ENCODE peak calls at places on chromosomes 1 and 21, in six cellular contexts. One of them, this sample, is unnamed.

GRCh38 chr1:178011864-178012476 is 42.1 kb upstream of the SEC16B start:
- DNase-seq in GM12878: no peak
- DNase-seq in H1: no peak
- DNase-seq in K562: no peak
- DNase-seq in GM12892: no peak
- DNase-seq in HepG2: no peak
- DNase-seq in this sample: no peak

GRCh38 chr1:115647507-115647906 is 5.7 kb downstream of the VANGL1 start:
- DNase-seq in GM12878: no peak
- DNase-seq in HepG2: no peak
- DNase-seq in GM12892: no peak
- DNase-seq in H1: no peak
- DNase-seq in K562: peak
- DNase-seq in this sample: no peak

GRCh38 chr1:227999056-227999930 is 7.5 kb upstream of the WNT3A start:
- DNase-seq in H1: peak
- DNase-seq in GM12878: peak
- DNase-seq in GM12892: peak
- DNase-seq in K562: peak
- DNase-seq in HepG2: peak
- DNase-seq in this sample: peak

GRCh38 chr1:205261946-205262668 is 34.4 kb downstream of the TMCC2 start:
- DNase-seq in HepG2: no peak
- DNase-seq in GM12892: no peak
- DNase-seq in GM12878: no peak
- DNase-seq in H1: no peak
- DNase-seq in K562: no peak
- DNase-seq in this sample: no peak

GRCh38 chr21:45580181-45580575 is 37.9 kb upstream of the SLC19A1 start:
- DNase-seq in K562: no peak
- DNase-seq in H1: peak
- DNase-seq in GM12878: no peak
- DNase-seq in HepG2: no peak
- DNase-seq in GM12892: no peak
- DNase-seq in this sample: no peak

GRCh38 chr21:16815228-16815627 is 697.6 kb upstream of the CXADR start:
- DNase-seq in HepG2: no peak
- DNase-seq in GM12892: no peak
- DNase-seq in H1: no peak
- DNase-seq in GM12878: no peak
- DNase-seq in K562: no peak
- DNase-seq in this sample: no peak

GRCh38 chr1:3649342-3650247 is at the start of gene WRAP73:
- DNase-seq in GM12892: peak
- DNase-seq in GM12878: peak
- DNase-seq in H1: peak
- DNase-seq in K562: peak
- DNase-seq in HepG2: peak
- DNase-seq in this sample: peak

GRCh38 chr1:65979145-65979544 is 186.4 kb downstream of the PDE4B start:
- DNase-seq in H1: no peak
- DNase-seq in HepG2: no peak
- DNase-seq in GM12892: no peak
- DNase-seq in GM12878: no peak
- DNase-seq in K562: no peak
- DNase-seq in this sample: no peak

GRCh38 chr1:228374711-228375577 is 31.7 kb downstream of the TRIM11 start:
- DNase-seq in K562: no peak
- DNase-seq in H1: no peak
- DNase-seq in GM12892: peak
- DNase-seq in GM12878: no peak
- DNase-seq in HepG2: no peak
- DNase-seq in this sample: no peak

GRCh38 chr1:205438213-205439158 is 16.6 kb upstream of the LEMD1 start:
- DNase-seq in GM12878: no peak
- DNase-seq in K562: peak
- DNase-seq in H1: peak
- DNase-seq in GM12892: no peak
- DNase-seq in HepG2: peak
- DNase-seq in this sample: no peak

DNA sequence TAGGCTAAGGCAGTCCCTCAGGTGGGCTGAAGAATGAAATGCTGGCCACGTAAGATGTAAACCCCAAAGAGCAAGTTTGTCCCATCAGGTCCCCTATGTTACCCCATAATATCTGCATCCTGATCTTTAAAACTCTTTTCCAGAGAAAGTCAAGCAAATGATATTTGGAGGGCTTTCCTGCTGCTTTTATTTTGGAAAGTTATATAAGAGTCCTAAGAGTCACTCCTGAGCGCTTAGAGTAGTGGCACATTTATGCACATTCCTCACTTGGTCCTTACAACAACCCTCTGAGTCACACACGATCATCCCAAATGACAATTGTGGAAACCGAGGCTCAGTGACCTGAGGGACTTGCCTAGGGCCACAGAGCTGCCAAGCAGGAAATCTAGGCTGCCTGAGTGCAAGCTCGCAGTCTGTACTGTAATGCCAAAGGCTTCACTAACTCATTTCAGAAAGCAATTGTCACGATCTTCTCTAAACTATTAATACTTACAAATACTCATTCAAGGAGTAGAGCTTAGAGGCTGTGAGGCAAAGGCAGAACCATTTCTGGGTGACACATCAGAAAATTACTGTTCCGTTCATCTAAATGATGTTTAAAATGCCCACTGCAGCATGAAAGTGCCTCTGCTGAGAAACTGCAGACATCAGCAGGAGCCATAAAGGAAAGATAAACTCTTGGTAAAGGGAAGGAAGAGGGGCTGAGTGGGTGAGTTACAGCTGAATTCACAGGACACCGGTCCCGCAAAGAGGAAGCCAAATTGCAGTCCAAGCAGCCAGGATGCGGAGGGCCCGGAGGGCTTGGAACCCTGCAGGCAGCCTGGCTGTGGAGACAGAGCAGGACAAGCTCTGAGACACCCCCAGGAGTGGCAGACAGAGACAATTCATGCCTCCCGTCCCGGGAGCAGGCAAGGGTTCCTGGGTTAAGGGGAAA is 30.8 kb downstream of the CAPZB start:
- DNase-seq in GM12892: no peak
- DNase-seq in H1: no peak
- DNase-seq in GM12878: no peak
- DNase-seq in K562: no peak
- DNase-seq in HepG2: no peak
- DNase-seq in this sample: no peak
- TF ChIP-seq TAF1 in GM12892: no peak
- TF ChIP-seq TAF1 in H1: no peak
- TF ChIP-seq TAF1 in GM12878: no peak
- TF ChIP-seq TAF1 in K562: no peak
- TF ChIP-seq TAF1 in HepG2: no peak
- TF ChIP-seq TAF1 in this sample: no peak

GRCh38 chr1:21314797-21315396 is 24.6 kb upstream of the ECE1 start:
- DNase-seq in K562: no peak
- DNase-seq in GM12878: no peak
- DNase-seq in HepG2: no peak
- DNase-seq in H1: no peak
- DNase-seq in GM12892: no peak
- DNase-seq in this sample: no peak

GRCh38 chr1:21313146-21313885 is 23.1 kb upstream of the ECE1 start:
- DNase-seq in HepG2: no peak
- DNase-seq in GM12878: no peak
- DNase-seq in H1: no peak
- DNase-seq in GM12892: no peak
- DNase-seq in K562: no peak
- DNase-seq in this sample: no peak

GRCh38 chr1:21313886-21314796 is 23.9 kb upstream of the ECE1 start:
- DNase-seq in GM12892: no peak
- DNase-seq in GM12878: no peak
- DNase-seq in HepG2: no peak
- DNase-seq in H1: no peak
- DNase-seq in K562: no peak
- DNase-seq in this sample: no peak

GRCh38 chr1:21311016-21311415 is 20.8 kb upstream of the ECE1 start:
- DNase-seq in HepG2: peak
- DNase-seq in K562: no peak
- DNase-seq in GM12878: no peak
- DNase-seq in H1: no peak
- DNase-seq in GM12892: no peak
- DNase-seq in this sample: no peak

GRCh38 chr1:21312407-21312992 is 22.2 kb upstream of the ECE1 start:
- DNase-seq in HepG2: peak
- DNase-seq in GM12878: no peak
- DNase-seq in GM12892: no peak
- DNase-seq in H1: no peak
- DNase-seq in K562: no peak
- DNase-seq in this sample: no peak
- TF ChIP-seq POLR2A in HepG2: no peak
- TF ChIP-seq POLR2A in GM12878: no peak
- TF ChIP-seq POLR2A in GM12892: no peak
- TF ChIP-seq POLR2A in H1: no peak
- TF ChIP-seq POLR2A in K562: no peak
- TF ChIP-seq POLR2A in this sample: no peak

GRCh38 chr1:247334378-247335133 is 2.9 kb upstream of the ZNF496 start:
- DNase-seq in HepG2: no peak
- DNase-seq in K562: no peak
- DNase-seq in H1: no peak
- DNase-seq in GM12892: no peak
- DNase-seq in GM12878: no peak
- DNase-seq in this sample: no peak
- TF ChIP-seq TAF1 in HepG2: no peak
- TF ChIP-seq TAF1 in K562: no peak
- TF ChIP-seq TAF1 in H1: no peak
- TF ChIP-seq TAF1 in GM12892: no peak
- TF ChIP-seq TAF1 in GM12878: no peak
- TF ChIP-seq TAF1 in this sample: no peak

DNA sequence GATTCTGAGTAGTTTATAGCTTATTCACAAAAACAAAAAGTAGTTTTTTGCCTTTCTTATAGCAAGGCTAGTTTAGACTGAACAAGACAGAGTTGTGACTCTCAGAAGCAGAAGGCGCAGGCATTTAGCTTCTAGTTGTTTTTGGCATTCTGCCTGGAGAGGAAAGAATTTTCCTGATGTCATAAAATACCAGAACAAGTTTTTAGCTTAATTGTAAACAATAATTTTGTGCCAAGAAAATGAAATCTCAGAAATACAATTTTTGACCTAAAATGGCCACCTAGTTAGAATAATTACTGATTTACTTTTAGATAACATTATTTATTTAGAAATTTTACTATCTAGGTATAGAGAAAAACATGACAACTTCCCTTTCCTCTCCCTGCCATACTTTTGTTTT is 1.0 kb downstream of the DNAJB4 start:
- DNase-seq in HepG2: peak
- DNase-seq in K562: no peak
- DNase-seq in H1: no peak
- DNase-seq in GM12892: no peak
- DNase-seq in GM12878: no peak
- DNase-seq in this sample: no peak
- TF ChIP-seq POLR2A in HepG2: no peak
- TF ChIP-seq POLR2A in K562: no peak
- TF ChIP-seq POLR2A in H1: no peak
- TF ChIP-seq POLR2A in GM12892: no peak
- TF ChIP-seq POLR2A in GM12878: no peak
- TF ChIP-seq POLR2A in this sample: no peak

DNA sequence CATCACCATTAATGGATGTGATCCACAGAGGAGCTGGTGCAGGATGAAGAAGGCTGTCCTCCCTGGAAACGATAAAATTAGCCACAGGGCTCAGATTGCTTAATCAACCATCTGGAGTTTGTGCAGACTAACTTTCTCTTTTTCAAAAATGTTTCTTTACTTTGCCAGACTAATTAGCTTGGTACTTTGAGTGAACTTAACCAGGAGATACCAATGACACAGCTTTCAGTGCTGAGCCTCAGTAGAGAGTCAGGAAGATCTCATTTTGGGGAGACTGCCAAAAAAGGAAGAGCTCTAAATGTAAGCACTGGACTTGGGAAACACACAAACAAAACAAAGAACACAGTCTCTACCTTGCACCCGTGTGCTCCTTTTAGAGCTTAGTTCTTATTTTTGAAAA is 248.1 kb upstream of the DEPDC1 start:
- DNase-seq in K562: no peak
- DNase-seq in GM12878: no peak
- DNase-seq in GM12892: no peak
- DNase-seq in HepG2: no peak
- DNase-seq in H1: no peak
- DNase-seq in this sample: no peak
- TF ChIP-seq TAF1 in K562: no peak
- TF ChIP-seq TAF1 in GM12878: no peak
- TF ChIP-seq TAF1 in GM12892: no peak
- TF ChIP-seq TAF1 in HepG2: no peak
- TF ChIP-seq TAF1 in H1: no peak
- TF ChIP-seq TAF1 in this sample: no peak

DNA sequence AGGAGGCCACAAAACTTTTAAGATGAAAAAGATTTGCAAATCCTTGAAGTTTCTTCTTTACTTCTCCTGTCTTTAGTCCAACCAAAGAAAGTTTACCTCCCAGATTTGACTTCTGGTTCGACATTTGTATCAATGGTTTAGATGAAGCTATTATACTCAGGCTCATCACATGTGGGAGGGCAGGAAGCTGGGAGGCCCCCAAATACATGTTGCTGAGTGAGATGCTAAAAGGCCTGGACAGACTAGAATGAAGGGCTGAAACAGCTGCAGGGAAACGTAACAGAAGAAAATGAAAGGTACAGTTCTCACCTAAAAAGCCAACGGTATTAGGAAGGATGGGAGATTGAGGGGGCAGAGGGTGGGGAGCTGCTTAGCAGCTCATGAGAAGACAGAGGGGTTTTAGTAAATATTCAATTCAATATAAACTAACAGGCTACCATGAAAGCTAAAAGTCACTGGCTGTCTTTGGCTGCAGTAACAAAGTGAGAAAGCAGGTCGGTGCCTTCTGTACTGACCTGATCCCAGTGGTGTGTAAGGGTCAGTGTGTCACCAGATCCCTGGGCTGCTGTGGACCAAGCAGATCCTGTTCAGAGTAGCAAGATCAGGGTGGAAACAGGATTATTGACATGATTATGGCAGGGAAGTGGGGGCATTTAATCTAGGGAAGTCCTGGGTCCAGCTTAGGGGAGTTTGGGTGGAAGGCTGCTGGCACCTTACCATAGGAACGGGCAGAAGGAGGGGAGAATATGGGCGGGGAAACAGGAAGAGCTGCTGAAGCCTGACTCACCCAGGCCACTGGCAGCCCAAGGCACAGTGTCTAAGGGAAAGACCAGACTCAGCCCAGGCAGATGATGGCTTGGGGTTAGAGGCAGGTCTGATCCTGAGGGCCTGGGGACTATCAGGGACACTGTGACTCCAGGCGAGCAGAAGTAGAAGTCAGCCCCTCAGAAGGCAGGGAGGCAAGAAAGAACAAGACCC is 60.4 kb downstream of the KCNN3 start:
- DNase-seq in GM12878: no peak
- DNase-seq in HepG2: no peak
- DNase-seq in H1: no peak
- DNase-seq in GM12892: no peak
- DNase-seq in K562: no peak
- DNase-seq in this sample: no peak
- TF ChIP-seq POLR2A in GM12878: no peak
- TF ChIP-seq POLR2A in HepG2: no peak
- TF ChIP-seq POLR2A in H1: no peak
- TF ChIP-seq POLR2A in GM12892: no peak
- TF ChIP-seq POLR2A in K562: no peak
- TF ChIP-seq POLR2A in this sample: no peak